ENCODE peak calls at places on chromosomes 4 and X, in six cellular contexts. O is progenitor cell of endocrine pancreas; F is activated CD4-positive, alpha-beta T cell treated with anti-CD3 and anti-CD28 coated beads for 48 hours; Q is T-helper 22 cell; Z is NCI-H2171; M is stimulated activated CD8-positive, alpha-beta memory T cell treated with anti-CD3 and anti-CD28 coated beads, Interleukin-15, amount 100 ng/mL, for 4 hours. X is an unnamed sample.

GRCh38 chr4:73917081-73917501 is 47.9 kb downstream of the CXCL1 start:
- DNase-seq in O (no peak), F (no peak), Q (no peak), Z (no peak), M (no peak), X (no peak)

GRCh38 chrX:42384956-42385355 is 393.0 kb downstream of the PPP1R2C start:
- DNase-seq in O (no peak), F (peak; percentile 6), Q (no peak), Z (no peak), M (no peak), X (no peak)

GRCh38 chr4:40586729-40587128 is 42.9 kb downstream of the RBM47 start:
- DNase-seq in O (no peak), F (no peak), Q (no peak), Z (no peak), M (no peak), X (no peak)

GRCh38 chr4:72505314-72505744 is 63.7 kb downstream of the ADAMTS3 start:
- DNase-seq in O (no peak), F (no peak), Q (no peak), Z (no peak), M (no peak), X (peak; percentile 18)

GRCh38 chr4:41142946-41143720 is 71.2 kb downstream of the APBB2 start:
- DNase-seq in O (no peak), F (no peak), Q (no peak), Z (no peak), M (no peak), X (no peak)

GRCh38 chr4:101958547-101958946 is 168.0 kb downstream of the BANK1 start:
- DNase-seq in O (no peak), F (no peak), Q (no peak), Z (peak; percentile 26), M (no peak), X (no peak)

GRCh38 chr4:141158219-141158618 is 24.9 kb upstream of the RNF150 start:
- DNase-seq in O (no peak), F (no peak), Q (no peak), Z (no peak), M (no peak), X (no peak)

GRCh38 chrX:1466971-1467561 is 14.4 kb upstream of the ASMTL start:
- DNase-seq in O (peak; percentile 3), F (peak; percentile 50), Q (no peak), Z (no peak), M (no peak), X (no peak)

GRCh38 chr4:13524504-13525243 is 19.6 kb downstream of the NKX3-2 start:
- DNase-seq in O (no peak), F (no peak), Q (no peak), Z (no peak), M (no peak), X (no peak)

GRCh38 chr4:73892966-73893365 is 23.8 kb downstream of the CXCL1 start:
- DNase-seq in O (no peak), F (no peak), Q (no peak), Z (no peak), M (no peak), X (no peak)

GRCh38 chrX:115093206-115093605 is 75.8 kb upstream of the IL13RA2 start:
- DNase-seq in O (no peak), F (no peak), Q (no peak), Z (no peak), M (no peak), X (no peak)

GRCh38 chrX:151704023-151704663 is 8.9 kb downstream of the PRRG3 start:
- DNase-seq in O (no peak), F (no peak), Q (no peak), Z (peak; percentile 35), M (no peak), X (no peak)

GRCh38 chrX:15601932-15602331 is 1.2 kb upstream of the ACE2 start:
- DNase-seq in O (no peak), F (no peak), Q (no peak), Z (no peak), M (no peak), X (no peak)

GRCh38 chr4:169121920-169122319 is 111.9 kb upstream of the CBR4 start:
- DNase-seq in O (no peak), F (no peak), Q (no peak), Z (no peak), M (no peak), X (no peak)

GRCh38 chrX:54030329-54030728 is 13.9 kb downstream of the PHF8 start:
- DNase-seq in O (no peak), F (no peak), Q (no peak), Z (no peak), M (no peak), X (no peak)

GRCh38 chrX:285076-285677 is 4.0 kb downstream of the PLCXD1 start:
- DNase-seq in O (no peak), F (no peak), Q (no peak), Z (no peak), M (no peak), X (no peak)

GRCh38 chrX:24805201-24805600 is 111.5 kb downstream of the POLA1 start:
- DNase-seq in O (no peak), F (no peak), Q (no peak), Z (no peak), M (no peak), X (no peak)

GRCh38 chr4:48970471-48970921 is 15.6 kb upstream of the CWH43 start:
- DNase-seq in O (no peak), F (peak; percentile 8), Q (no peak), Z (no peak), M (no peak), X (no peak)

GRCh38 chrX:9927638-9928037 is 39.5 kb upstream of the CLDN34 start:
- DNase-seq in O (no peak), F (no peak), Q (no peak), Z (no peak), M (no peak), X (no peak)

GRCh38 chr4:177667687-177668086 is 225.4 kb upstream of the AGA start:
- DNase-seq in O (no peak), F (no peak), Q (no peak), Z (no peak), M (no peak), X (no peak)